ENCODE peak calls at places on chromosomes 2 and 18, in five cellular contexts. M, B, K, G and L are unnamed samples.

GRCh38 chr2:232875256-232876070 is 5.4 kb downstream of the SNORC start:
- DNase-seq in K (no peak), M (no peak), B (peak), G (peak), L (peak)

GRCh38 chr2:86226780-86227520 is 27.7 kb downstream of the MRPL35 start:
- DNase-seq in M (no peak), G (no peak), B (no peak), K (no peak), L (peak)

GRCh38 chr18:9775172-9775571 is 67.1 kb downstream of the RAB31 start:
- DNase-seq in G (no peak), K (peak), B (no peak), M (no peak), L (no peak)

GRCh38 chr2:118644190-118644589 is 203.3 kb downstream of the EN1 start:
- DNase-seq in K (no peak), B (no peak), G (no peak), M (no peak), L (no peak)

GRCh38 chr18:13756671-13757070 is 30.2 kb downstream of the RNMT start:
- DNase-seq in G (no peak), B (no peak), M (no peak), K (no peak), L (no peak)

GRCh38 chr2:29060491-29060890 is 13.8 kb downstream of the PCARE start:
- DNase-seq in M (no peak), B (peak), G (no peak), K (no peak), L (no peak)

GRCh38 chr2:212523756-212524155 is 14.8 kb downstream of the ERBB4 start:
- DNase-seq in G (no peak), K (no peak), M (no peak), B (no peak), L (no peak)

GRCh38 chr2:105365176-105365575 is 27.8 kb downstream of the C2orf49 start:
- DNase-seq in G (no peak), K (no peak), M (no peak), B (no peak), L (no peak)

GRCh38 chr2:103353754-103354153 is 591.9 kb downstream of the TMEM182 start:
- DNase-seq in M (no peak), B (no peak), G (no peak), K (no peak), L (peak)

GRCh38 chr2:227817940-227818568 is 4.4 kb downstream of the CCL20 start:
- DNase-seq in G (peak), M (no peak), K (peak), B (peak), L (peak)

GRCh38 chr2:182456784-182457183 is 29.9 kb upstream of the PDE1A start:
- DNase-seq in B (no peak), M (no peak), G (no peak), K (no peak), L (no peak)

GRCh38 chr2:233492078-233492477 is 74.5 kb downstream of the USP40 start:
- DNase-seq in K (no peak), G (no peak), B (no peak), M (no peak), L (no peak)

GRCh38 chr2:230205721-230206120 is 14.1 kb downstream of the SP110 start:
- DNase-seq in B (no peak), K (no peak), G (no peak), M (no peak), L (no peak)

GRCh38 chr2:197873293-197873701 is 68.9 kb downstream of the PLCL1 start:
- DNase-seq in G (no peak), B (no peak), K (no peak), M (no peak), L (no peak)

GRCh38 chr2:46847185-46847710 is 68.4 kb downstream of the MCFD2 start:
- DNase-seq in M (no peak), B (peak), G (peak), K (no peak), L (peak)

GRCh38 chr2:61694312-61695274 is 156.4 kb upstream of the XPO1 start:
- DNase-seq in G (peak), B (peak), M (peak), K (peak), L (peak)

GRCh38 chr2:60290534-60290933 is 262.9 kb downstream of the BCL11A start:
- DNase-seq in K (no peak), G (no peak), M (no peak), B (no peak), L (no peak)

GRCh38 chr2:176328149-176328548 is 58.9 kb downstream of the MTX2 start:
- DNase-seq in B (no peak), M (no peak), G (no peak), K (no peak), L (no peak)

GRCh38 chr2:74130211-74130995 is 17.3 kb downstream of the BOLA3 start:
- DNase-seq in K (no peak), M (no peak), B (no peak), G (no peak), L (peak)

GRCh38 chr2:68931799-68932198 is 20.9 kb downstream of the GKN2 start:
- DNase-seq in M (no peak), B (no peak), G (no peak), K (no peak), L (no peak)

GRCh38 chr2:86499326-86499725 is 58.2 kb downstream of the KDM3A start:
- DNase-seq in B (no peak), K (no peak), G (no peak), M (no peak), L (no peak)

GRCh38 chr18:31386683-31387082 is 10.1 kb downstream of the DSG4 start:
- DNase-seq in B (no peak), M (no peak), K (no peak), G (no peak), L (no peak)

GRCh38 chr2:187566266-187566665 is 12.0 kb upstream of the TFPI start:
- DNase-seq in M (no peak), G (no peak), K (no peak), B (no peak), L (no peak)

GRCh38 chr2:19321946-19322345 is 36.5 kb downstream of the OSR1 start:
- DNase-seq in K (no peak), M (no peak), B (no peak), G (no peak), L (no peak)

GRCh38 chr2:27912512-27912911 is 22.0 kb downstream of the BABAM2 start:
- DNase-seq in B (no peak), M (no peak), G (no peak), K (no peak), L (no peak)

GRCh38 chr2:133812826-133813617 is 244.8 kb upstream of the NCKAP5 start:
- DNase-seq in G (peak), K (no peak), M (no peak), B (no peak), L (no peak)

GRCh38 chr2:234952270-234953115 is 676 bp downstream of the SH3BP4 start:
- DNase-seq in K (no peak), M (no peak), G (peak), B (peak), L (peak)

GRCh38 chr2:220353897-220354296 is 726.5 kb downstream of the SLC4A3 start:
- DNase-seq in B (no peak), M (no peak), K (no peak), G (no peak), L (no peak)

GRCh38 chr2:62685986-62686625 is 19.4 kb upstream of the EHBP1 start:
- DNase-seq in B (no peak), G (no peak), M (no peak), K (no peak), L (no peak)

GRCh38 chr2:70893186-70893585 is 42.5 kb upstream of the ATP6V1B1 start:
- DNase-seq in M (peak), K (no peak), B (no peak), G (no peak), L (no peak)

GRCh38 chr18:57397440-57397839 is 37.7 kb upstream of the ONECUT2 start:
- DNase-seq in K (no peak), G (no peak), M (no peak), B (no peak), L (no peak)

GRCh38 chr18:3212636-3213035 is 7.1 kb downstream of the MYOM1 start:
- DNase-seq in K (no peak), G (no peak), B (no peak), M (no peak), L (no peak)
- TF ChIP-seq POLR2AphosphoS5 in K (no peak), G (no peak), B (no peak), M (no peak), L (no peak)

DNA sequence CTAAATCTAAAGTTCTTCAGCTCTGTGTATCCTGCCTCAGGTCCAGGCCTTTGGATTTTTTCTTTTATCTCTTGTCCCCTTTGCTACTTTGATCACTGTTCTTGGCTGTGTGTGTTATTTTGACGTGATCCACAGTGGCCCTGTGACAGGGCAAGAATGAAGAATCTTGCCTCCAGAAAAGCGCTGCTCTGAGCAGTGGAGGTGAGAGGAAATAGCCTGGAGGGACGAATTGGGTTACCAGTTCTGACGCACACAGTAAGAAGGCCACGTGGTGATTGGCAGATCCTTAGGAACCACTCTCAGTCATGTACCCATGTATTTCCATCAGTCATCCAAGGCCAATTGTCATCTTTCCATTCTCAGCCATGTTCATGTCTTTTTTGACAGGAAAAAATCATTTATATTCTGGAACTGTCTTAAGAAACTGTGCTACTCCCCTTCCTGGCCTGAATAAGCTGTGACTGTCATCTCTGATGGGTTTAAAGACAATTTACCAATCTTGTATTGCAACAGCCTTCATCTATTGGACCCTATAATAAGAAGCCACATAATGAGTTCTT is 47.6 kb downstream of the MAPK4 start:
- DNase-seq in M (no peak), K (no peak), B (no peak), G (no peak), L (no peak)
- H3K4me3 ChIP-seq in M (no peak), K (no peak), B (no peak), G (no peak), L (no peak)

DNA sequence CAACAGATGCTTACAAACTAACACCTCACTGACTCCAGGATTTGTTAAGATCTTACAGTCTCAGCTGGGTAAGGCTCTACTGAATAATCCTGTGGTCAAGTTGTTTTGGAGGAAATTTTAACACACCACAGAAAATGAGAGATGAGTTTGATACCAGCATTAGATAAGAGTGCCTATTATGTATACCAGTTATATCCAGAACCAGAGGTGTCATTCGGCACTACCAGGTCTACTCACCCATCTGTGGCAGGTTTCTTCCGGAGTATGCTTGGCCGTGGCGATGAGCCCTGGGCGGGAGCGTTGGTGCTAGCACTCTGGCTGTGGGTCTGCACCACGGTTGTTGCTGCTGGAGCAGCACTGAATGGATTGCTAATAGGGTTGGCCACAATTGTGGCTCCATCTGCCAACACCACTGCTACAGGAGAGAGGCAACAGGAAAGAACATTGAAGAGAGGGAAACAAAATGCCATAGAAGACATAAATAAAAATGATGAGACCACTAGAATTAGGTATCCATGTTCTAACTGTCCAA is 41.2 kb downstream of the SAP130 start:
- DNase-seq in M (no peak), G (no peak), B (no peak), K (no peak), L (no peak)
- TF ChIP-seq POLR2AphosphoS5 in M (no peak), G (no peak), B (no peak), K (no peak), L (no peak)

GRCh38 chr2:130332271-130333073 is 10.2 kb upstream of the IMP4 start:
- DNase-seq in B (peak), G (peak), M (peak), K (peak), L (peak)
- H3K4me3 ChIP-seq in B (peak), G (no peak), M (no peak), K (no peak), L (no peak)

GRCh38 chr18:393558-393957 is 106.9 kb downstream of the COLEC12 start:
- DNase-seq in G (no peak), M (no peak), K (no peak), B (no peak), L (no peak)

GRCh38 chr18:394276-394996 is 106.1 kb downstream of the COLEC12 start:
- DNase-seq in K (no peak), G (no peak), M (no peak), B (no peak), L (no peak)

GRCh38 chr18:396251-396555 is 104.3 kb downstream of the COLEC12 start:
- DNase-seq in K (no peak), M (no peak), B (no peak), G (no peak), L (no peak)

GRCh38 chr18:395481-396250 is 104.8 kb downstream of the COLEC12 start:
- DNase-seq in K (no peak), G (peak), B (no peak), M (no peak), L (no peak)

GRCh38 chr18:394997-395383 is 105.5 kb downstream of the COLEC12 start:
- DNase-seq in G (peak), M (no peak), K (no peak), B (peak), L (no peak)
- TF ChIP-seq POLR2AphosphoS5 in G (no peak), M (no peak), K (no peak), B (peak), L (no peak)

GRCh38 chr18:77087391-77088141 is 45.0 kb downstream of the MBP start:
- DNase-seq in M (no peak), B (peak), K (no peak), G (peak), L (peak)

GRCh38 chr18:77090546-77091200 is 41.9 kb downstream of the MBP start:
- DNase-seq in G (no peak), M (no peak), K (no peak), B (no peak), L (no peak)

GRCh38 chr18:77091366-77091765 is 41.2 kb downstream of the MBP start:
- DNase-seq in K (no peak), M (no peak), G (no peak), B (no peak), L (no peak)

GRCh38 chr18:77088977-77089795 is 43.4 kb downstream of the MBP start:
- DNase-seq in K (no peak), M (no peak), B (no peak), G (no peak), L (no peak)

DNA sequence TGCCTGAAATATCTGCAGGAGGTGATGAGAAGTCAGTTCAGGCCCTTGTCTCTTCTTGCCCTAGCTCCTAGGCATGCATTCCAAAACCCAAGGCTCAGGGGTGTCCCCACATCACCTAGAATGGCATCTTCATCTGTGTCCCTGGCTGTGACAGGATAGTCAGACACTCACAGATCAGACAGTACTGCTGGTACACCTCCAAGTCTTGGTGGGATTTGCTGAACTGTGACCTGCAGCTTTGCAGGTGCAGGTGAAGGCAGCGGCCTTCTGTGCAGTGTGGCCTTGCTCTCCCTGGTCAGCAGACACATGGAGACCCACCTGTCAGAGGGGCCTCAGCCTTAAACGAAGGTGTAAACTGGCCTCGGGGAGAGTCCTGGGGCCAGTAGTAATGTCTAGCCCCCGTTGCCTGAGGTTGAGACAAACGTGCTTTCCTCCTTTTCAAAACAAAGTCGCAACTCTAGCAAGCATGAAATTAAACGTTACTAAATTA is 42.7 kb downstream of the MBP start:
- DNase-seq in K (no peak), B (no peak), M (no peak), G (no peak), L (no peak)
- H3K4me3 ChIP-seq in K (no peak), B (no peak), M (no peak), G (no peak), L (no peak)

GRCh38 chr18:79791141-79791972 is 6.4 kb upstream of the KCNG2 start:
- DNase-seq in G (no peak), M (no peak), B (peak), K (peak), L (peak)
- TF ChIP-seq POLR2AphosphoS5 in G (no peak), M (no peak), B (no peak), K (peak), L (peak)

DNA sequence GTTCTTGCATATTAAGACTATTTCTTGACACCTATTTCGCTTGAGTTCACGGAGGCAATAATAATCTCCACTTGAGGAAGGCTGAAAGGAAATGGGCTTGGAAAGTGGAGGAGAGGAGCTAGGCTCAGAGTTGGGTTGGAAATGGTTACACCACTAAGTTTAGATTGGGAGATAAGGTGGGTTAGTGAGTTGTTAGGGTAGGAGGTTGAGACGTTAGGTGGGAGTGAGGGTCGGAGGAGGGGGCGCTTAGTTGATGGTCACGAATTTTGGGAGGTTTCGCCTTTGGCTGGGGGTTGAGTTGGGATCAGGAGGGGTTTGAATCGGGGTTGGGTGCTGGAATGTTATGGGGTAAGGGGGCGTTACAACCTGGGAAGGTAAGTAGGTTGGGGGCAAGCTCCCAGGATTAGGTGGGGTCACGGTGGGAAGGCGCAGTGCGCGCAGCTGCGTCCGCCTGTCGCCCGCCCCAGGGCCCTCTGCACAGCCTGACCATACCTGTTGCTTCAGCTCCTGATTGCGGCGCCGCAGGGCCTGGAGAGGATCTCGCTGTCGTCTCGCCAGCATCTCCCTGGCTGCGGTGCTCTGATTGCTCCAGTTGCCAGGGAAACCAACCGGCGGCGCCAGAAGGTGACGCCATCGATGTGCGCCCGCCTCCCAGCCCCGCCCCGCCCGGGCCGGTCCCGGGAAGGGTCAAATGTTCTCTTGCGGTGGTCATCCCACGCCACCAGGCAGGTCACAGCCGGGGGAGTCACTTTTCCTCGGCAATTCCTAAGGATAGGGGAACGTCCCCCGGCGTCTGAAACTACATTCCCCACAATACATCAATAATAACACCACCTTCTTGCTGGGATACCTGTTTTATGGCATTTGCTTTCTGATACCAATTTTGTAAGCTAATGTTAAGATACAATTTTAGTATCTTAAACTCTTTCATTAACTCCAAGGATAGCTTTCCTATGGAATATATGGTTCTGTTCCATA is at the start of gene NPHP1:
- DNase-seq in M (peak), K (peak), G (peak), B (peak), L (peak)
- H3K4me3 ChIP-seq in M (peak), K (peak), G (peak), B (peak), L (peak)

DNA sequence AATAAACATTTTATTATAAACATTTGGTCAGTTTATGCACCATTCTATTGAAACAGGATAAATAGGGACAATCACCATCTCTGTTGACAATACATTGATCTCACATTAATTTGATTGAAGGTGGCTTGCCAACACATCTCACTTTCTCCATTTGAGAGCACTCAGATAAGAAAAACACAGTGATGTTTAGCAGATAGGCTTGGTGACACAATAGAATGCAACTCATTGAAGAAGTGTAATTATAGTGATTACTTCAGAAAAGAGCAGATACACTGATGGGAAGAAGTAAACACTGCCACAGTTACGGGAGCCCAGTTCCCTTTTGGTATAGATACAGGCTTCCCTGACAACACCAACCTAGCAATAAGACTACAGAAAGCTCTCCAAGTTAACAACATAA is 89.1 kb downstream of the FIGN start:
- DNase-seq in K (no peak), M (no peak), B (no peak), G (no peak), L (no peak)
- TF ChIP-seq POLR2AphosphoS5 in K (no peak), M (no peak), B (no peak), G (no peak), L (no peak)